ENCODE peak calls at places on chromosomes 2 and 18, in ten cellular contexts. V is Calu3; Q is esophagus muscularis mucosa; C is NT2/D1; J is stimulated activated CD8-positive, alpha-beta memory T cell treated with anti-CD3 and anti-CD28 coated beads, Interleukin-15, amount 100 ng/mL, for 4 hours; R is cardiac septum; O is HAP-1; Y is substantia nigra; X is KBM-7; B is epithelial cell of prostate. H is an unnamed sample.

GRCh38 chr2:240151477-240152031 is 11.1 kb upstream of the OTOS start:
- DNase-seq in V (no peak), Q (no peak), C (no peak), J (no peak), R (no peak), O (no peak), Y (no peak), X (no peak), B (no peak), H (no peak)

GRCh38 chr2:200901459-200902072 is 12.4 kb downstream of the NIF3L1 start:
- DNase-seq in V (peak), Q (no peak), C (peak), J (peak), R (no peak), O (peak), Y (peak), X (peak), B (peak), H (no peak)

GRCh38 chr2:213991454-213992108 is 419.3 kb upstream of the VWC2L start:
- DNase-seq in V (no peak), Q (no peak), C (no peak), J (no peak), R (no peak), O (no peak), Y (no peak), X (no peak), B (peak), H (no peak)

GRCh38 chr2:12469053-12469625 is 247.6 kb upstream of the TRIB2 start:
- DNase-seq in V (no peak), Q (no peak), C (no peak), J (no peak), R (no peak), O (no peak), Y (no peak), X (no peak), B (no peak), H (no peak)

GRCh38 chr18:43364535-43364934 is 87.2 kb upstream of the SYT4 start:
- DNase-seq in V (no peak), Q (no peak), C (no peak), J (no peak), R (no peak), O (no peak), Y (no peak), X (no peak), B (no peak), H (no peak)

GRCh38 chr2:218228366-218229092 is 11.5 kb downstream of the ARPC2 start:
- DNase-seq in V (no peak), Q (no peak), C (no peak), J (no peak), R (no peak), O (no peak), Y (no peak), X (no peak), B (no peak), H (no peak)

GRCh38 chr2:7281348-7281747 is 364.1 kb downstream of the RNF144A start:
- DNase-seq in V (no peak), Q (peak), C (no peak), J (no peak), R (no peak), O (no peak), Y (no peak), X (no peak), B (no peak), H (no peak)

GRCh38 chr2:109690822-109691541 is 76.8 kb downstream of the SOWAHC start:
- DNase-seq in V (peak), Q (no peak), C (no peak), J (no peak), R (peak), O (no peak), Y (no peak), X (no peak), B (no peak), H (peak)

GRCh38 chr2:86584164-86584913 is 21.1 kb upstream of the CHMP3 start:
- DNase-seq in V (no peak), Q (no peak), C (no peak), J (no peak), R (no peak), O (no peak), Y (no peak), X (peak), B (no peak), H (no peak)

GRCh38 chr18:26549486-26550435 is 1.4 kb upstream of the KCTD1 start:
- DNase-seq in V (peak), Q (no peak), C (no peak), J (no peak), R (no peak), O (peak), Y (peak), X (peak), B (no peak), H (no peak)

GRCh38 chr2:121505005-121505404 is 25.7 kb upstream of the RNU4ATAC start:
- DNase-seq in V (no peak), Q (no peak), C (no peak), J (no peak), R (no peak), O (no peak), Y (no peak), X (no peak), B (peak), H (no peak)

GRCh38 chr2:156331572-156332451 is 709 bp downstream of the NR4A2 start:
- DNase-seq in V (peak), Q (no peak), C (no peak), J (no peak), R (peak), O (peak), Y (peak), X (peak), B (no peak), H (peak)

GRCh38 chr2:222973237-222973636 is 78.8 kb upstream of the KCNE4 start:
- DNase-seq in V (peak), Q (peak), C (no peak), J (no peak), R (no peak), O (no peak), Y (no peak), X (no peak), B (no peak), H (no peak)

GRCh38 chr2:49780949-49781348 is 626.6 kb upstream of the FSHR start:
- DNase-seq in V (no peak), Q (no peak), C (no peak), J (no peak), R (no peak), O (no peak), Y (no peak), X (no peak), B (no peak), H (no peak)

GRCh38 chr2:166090346-166090745 is 37.5 kb downstream of the SCN1A start:
- DNase-seq in V (no peak), Q (no peak), C (no peak), J (no peak), R (no peak), O (no peak), Y (no peak), X (no peak), B (no peak), H (no peak)

GRCh38 chr18:47868744-47869143 is 61.7 kb downstream of the SMAD2 start:
- DNase-seq in V (no peak), Q (no peak), C (no peak), J (no peak), R (no peak), O (no peak), Y (no peak), X (no peak), B (no peak), H (no peak)

GRCh38 chr2:173397539-173397938 is 42.9 kb downstream of the CDCA7 start:
- DNase-seq in V (no peak), Q (no peak), C (no peak), J (no peak), R (no peak), O (no peak), Y (no peak), X (no peak), B (no peak), H (no peak)

GRCh38 chr2:112481050-112481527 is 867 bp upstream of the TTL start:
- DNase-seq in V (peak), Q (peak), C (peak), J (peak), R (peak), O (peak), Y (peak), X (peak), B (peak), H (peak)

GRCh38 chr2:83273322-83273721 is 1185.8 kb downstream of the SUCLG1 start:
- DNase-seq in V (no peak), Q (no peak), C (no peak), J (no peak), R (no peak), O (no peak), Y (no peak), X (no peak), B (no peak), H (no peak)

GRCh38 chr2:105718846-105719432 is 25.8 kb upstream of the NCK2 start:
- DNase-seq in V (no peak), Q (peak), C (no peak), J (no peak), R (no peak), O (no peak), Y (no peak), X (peak), B (no peak), H (no peak)

GRCh38 chr2:11312770-11313471 is 31.5 kb downstream of the ROCK2 start:
- DNase-seq in V (no peak), Q (no peak), C (no peak), J (no peak), R (no peak), O (no peak), Y (no peak), X (no peak), B (no peak), H (no peak)

GRCh38 chr18:10142496-10143160 is 228.8 kb downstream of the VAPA start:
- DNase-seq in V (peak), Q (no peak), C (no peak), J (no peak), R (no peak), O (no peak), Y (no peak), X (no peak), B (no peak), H (no peak)

GRCh38 chr2:3968736-3969135 is 265.4 kb downstream of the DCDC2C start:
- DNase-seq in V (no peak), Q (peak), C (no peak), J (no peak), R (no peak), O (no peak), Y (no peak), X (no peak), B (no peak), H (no peak)

GRCh38 chr2:40286721-40287120 is 165.2 kb downstream of the SLC8A1 start:
- DNase-seq in V (no peak), Q (no peak), C (no peak), J (no peak), R (no peak), O (no peak), Y (no peak), X (no peak), B (no peak), H (no peak)